ENCODE peak calls at places on chromosomes 3 and 15, in four cellular contexts. One of them, this sample, is unnamed.

GRCh38 chr3:98171066-98171465 is 4.6 kb downstream of the OR5H15 start:
- DNase-seq in CD4-positive, alpha-beta T cell: no peak
- DNase-seq in pancreas: no peak
- DNase-seq in PC-9: no peak
- DNase-seq in this sample: no peak

GRCh38 chr3:89025185-89025584 is 82.2 kb upstream of the EPHA3 start:
- DNase-seq in CD4-positive, alpha-beta T cell: no peak
- DNase-seq in pancreas: no peak
- DNase-seq in PC-9: no peak
- DNase-seq in this sample: no peak

GRCh38 chr3:124787490-124788195 is 57.4 kb downstream of the UMPS start:
- DNase-seq in CD4-positive, alpha-beta T cell: no peak
- DNase-seq in pancreas: no peak
- DNase-seq in PC-9: no peak
- DNase-seq in this sample: no peak

GRCh38 chr3:182886497-182886896 is 93.2 kb downstream of the ATP11B start:
- DNase-seq in CD4-positive, alpha-beta T cell: no peak
- DNase-seq in pancreas: no peak
- DNase-seq in PC-9: peak
- DNase-seq in this sample: no peak

GRCh38 chr3:172089250-172089649 is 49.9 kb downstream of the FNDC3B start:
- DNase-seq in CD4-positive, alpha-beta T cell: no peak
- DNase-seq in pancreas: no peak
- DNase-seq in PC-9: no peak
- DNase-seq in this sample: no peak

GRCh38 chr3:25831578-25831977 is 41.7 kb downstream of the OXSM start:
- DNase-seq in CD4-positive, alpha-beta T cell: no peak
- DNase-seq in pancreas: no peak
- DNase-seq in PC-9: no peak
- DNase-seq in this sample: no peak

GRCh38 chr3:65924762-65925161 is 114.0 kb downstream of the MAGI1 start:
- DNase-seq in CD4-positive, alpha-beta T cell: no peak
- DNase-seq in pancreas: no peak
- DNase-seq in PC-9: no peak
- DNase-seq in this sample: no peak

GRCh38 chr3:69865920-69866679 is 126.8 kb downstream of the MITF start:
- DNase-seq in CD4-positive, alpha-beta T cell: no peak
- DNase-seq in pancreas: peak
- DNase-seq in PC-9: no peak
- DNase-seq in this sample: no peak

GRCh38 chr3:185362850-185363661 is at the start of gene MAP3K13:
- DNase-seq in CD4-positive, alpha-beta T cell: no peak
- DNase-seq in pancreas: peak
- DNase-seq in PC-9: peak
- DNase-seq in this sample: peak

GRCh38 chr3:126156468-126156867 is 23.9 kb downstream of the ALDH1L1 start:
- DNase-seq in CD4-positive, alpha-beta T cell: no peak
- DNase-seq in pancreas: no peak
- DNase-seq in PC-9: no peak
- DNase-seq in this sample: no peak

GRCh38 chr3:132695422-132695821 is 26.8 kb downstream of the NPHP3 start:
- DNase-seq in CD4-positive, alpha-beta T cell: no peak
- DNase-seq in pancreas: no peak
- DNase-seq in PC-9: no peak
- DNase-seq in this sample: no peak

GRCh38 chr15:92037446-92037845 is 183.9 kb downstream of the SLCO3A1 start:
- DNase-seq in CD4-positive, alpha-beta T cell: no peak
- DNase-seq in pancreas: no peak
- DNase-seq in PC-9: no peak
- DNase-seq in this sample: no peak

GRCh38 chr15:64105113-64105704 is 9.4 kb downstream of the SNX1 start:
- DNase-seq in CD4-positive, alpha-beta T cell: no peak
- DNase-seq in pancreas: no peak
- DNase-seq in PC-9: no peak
- DNase-seq in this sample: no peak

GRCh38 chr3:194767430-194768207 is 81.9 kb downstream of the FAM43A start:
- DNase-seq in CD4-positive, alpha-beta T cell: no peak
- DNase-seq in pancreas: no peak
- DNase-seq in PC-9: no peak
- DNase-seq in this sample: no peak

GRCh38 chr3:73605388-73605787 is 19.4 kb downstream of the PDZRN3 start:
- DNase-seq in CD4-positive, alpha-beta T cell: no peak
- DNase-seq in pancreas: no peak
- DNase-seq in PC-9: no peak
- DNase-seq in this sample: no peak

GRCh38 chr3:155363690-155364070 is 70.2 kb upstream of the STRIT1 start:
- DNase-seq in CD4-positive, alpha-beta T cell: no peak
- DNase-seq in pancreas: no peak
- DNase-seq in PC-9: no peak
- DNase-seq in this sample: no peak

GRCh38 chr3:165192610-165193192 is 3.5 kb downstream of the SLITRK3 start:
- DNase-seq in CD4-positive, alpha-beta T cell: no peak
- DNase-seq in pancreas: no peak
- DNase-seq in PC-9: no peak
- DNase-seq in this sample: no peak

GRCh38 chr3:99319450-99319849 is 318.9 kb upstream of the COL8A1 start:
- DNase-seq in CD4-positive, alpha-beta T cell: no peak
- DNase-seq in pancreas: no peak
- DNase-seq in PC-9: no peak
- DNase-seq in this sample: no peak

DNA sequence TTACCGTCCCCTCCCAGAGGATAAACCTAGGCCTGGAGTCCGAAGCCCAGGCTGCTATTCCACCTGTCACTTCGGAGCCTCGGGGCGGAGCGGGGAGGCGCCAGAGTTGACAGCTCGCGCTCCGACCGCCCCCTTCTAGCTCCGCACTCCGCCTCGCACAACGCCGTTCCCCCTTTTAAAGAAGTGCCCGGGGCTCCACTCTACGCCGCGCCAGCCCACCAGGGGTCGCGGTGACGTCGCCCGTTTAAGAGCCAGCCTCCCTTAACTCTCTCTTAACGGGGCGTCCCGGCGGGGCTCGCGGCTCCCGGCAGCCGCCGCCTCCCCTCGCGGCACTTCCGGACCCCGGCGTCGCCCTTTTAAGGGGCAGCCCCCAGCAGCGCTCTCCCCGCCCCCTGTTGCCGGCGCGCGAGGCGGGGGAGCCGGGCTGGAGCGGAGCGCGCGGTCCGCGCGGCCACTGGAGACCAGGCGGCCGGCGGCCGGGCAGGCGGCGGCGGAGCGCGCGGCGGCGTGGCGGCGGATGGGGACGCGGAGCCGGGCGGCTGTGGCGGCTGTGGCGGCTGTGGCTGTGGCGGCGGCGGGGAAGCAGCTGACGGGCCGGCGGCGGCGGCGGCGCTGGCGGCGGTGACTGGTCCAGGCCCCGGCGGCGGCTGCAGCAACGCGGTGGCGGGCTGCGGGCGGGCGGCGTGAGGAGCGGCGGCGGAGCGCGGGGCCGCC is at the start of gene INAFM2:
- DNase-seq in CD4-positive, alpha-beta T cell: peak
- DNase-seq in pancreas: peak
- DNase-seq in PC-9: peak
- DNase-seq in this sample: peak
- TF ChIP-seq CTCF in CD4-positive, alpha-beta T cell: peak
- TF ChIP-seq CTCF in pancreas: peak
- TF ChIP-seq CTCF in PC-9: peak
- TF ChIP-seq CTCF in this sample: peak

DNA sequence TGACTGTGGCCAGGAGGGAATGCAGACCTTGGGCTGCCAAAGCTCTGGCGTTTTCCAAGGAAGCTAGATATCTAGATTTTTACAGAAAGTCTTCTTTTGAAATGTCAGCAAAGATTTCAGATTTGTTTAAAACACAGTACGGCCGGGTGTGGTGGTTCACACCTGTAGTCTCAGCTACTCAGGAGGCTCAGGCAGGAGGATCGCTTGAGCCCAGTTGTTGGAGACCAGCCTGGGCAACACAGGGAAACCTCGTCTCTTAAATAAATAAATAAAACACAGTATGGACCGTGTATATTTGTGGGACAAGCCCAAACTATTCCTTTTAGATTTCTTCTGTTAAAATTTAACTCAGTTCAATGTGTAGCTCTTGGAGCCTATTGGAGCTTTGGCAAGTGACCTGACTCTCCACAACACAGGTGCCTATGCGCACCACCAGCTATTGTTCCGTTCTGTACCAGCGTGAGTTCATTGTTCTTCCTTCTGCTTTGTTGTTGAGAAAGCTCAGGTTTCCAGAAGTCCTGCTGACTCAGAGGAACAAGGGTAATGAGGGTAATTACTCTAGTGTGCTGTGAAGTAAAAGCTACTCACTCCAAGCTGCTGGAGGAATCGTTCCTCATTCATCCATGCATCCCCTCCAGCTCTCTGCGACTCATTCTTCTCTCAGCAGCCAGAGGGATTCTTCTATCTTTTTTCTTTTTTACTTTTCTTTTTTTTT is 73.1 kb upstream of the SLC6A6 start:
- DNase-seq in CD4-positive, alpha-beta T cell: no peak
- DNase-seq in pancreas: no peak
- DNase-seq in PC-9: peak
- DNase-seq in this sample: no peak
- H3K27ac ChIP-seq in CD4-positive, alpha-beta T cell: no peak
- H3K27ac ChIP-seq in pancreas: no peak
- H3K27ac ChIP-seq in PC-9: no peak
- H3K27ac ChIP-seq in this sample: no peak

DNA sequence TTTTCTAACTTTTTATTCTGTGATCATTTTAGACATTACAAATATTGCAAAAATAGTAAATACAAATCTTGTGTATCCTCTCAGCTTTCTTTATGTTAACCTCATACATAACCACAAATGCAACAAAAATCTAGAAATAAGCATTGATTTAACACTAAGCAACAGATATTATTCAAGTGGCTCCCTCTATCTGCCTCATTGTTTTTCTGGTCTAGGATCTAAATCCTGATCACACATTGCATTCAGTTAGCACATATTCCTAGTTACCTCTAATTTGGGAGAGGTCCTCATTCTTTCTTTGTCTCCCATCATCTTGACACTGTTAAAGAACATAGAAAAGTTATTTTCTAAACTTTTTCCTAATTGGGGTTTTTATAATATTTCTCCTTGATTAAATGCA is 1126.0 kb downstream of the ROBO2 start:
- DNase-seq in CD4-positive, alpha-beta T cell: no peak
- DNase-seq in pancreas: no peak
- DNase-seq in PC-9: no peak
- DNase-seq in this sample: no peak
- TF ChIP-seq CTCF in CD4-positive, alpha-beta T cell: no peak
- TF ChIP-seq CTCF in pancreas: no peak
- TF ChIP-seq CTCF in PC-9: no peak
- TF ChIP-seq CTCF in this sample: no peak

DNA sequence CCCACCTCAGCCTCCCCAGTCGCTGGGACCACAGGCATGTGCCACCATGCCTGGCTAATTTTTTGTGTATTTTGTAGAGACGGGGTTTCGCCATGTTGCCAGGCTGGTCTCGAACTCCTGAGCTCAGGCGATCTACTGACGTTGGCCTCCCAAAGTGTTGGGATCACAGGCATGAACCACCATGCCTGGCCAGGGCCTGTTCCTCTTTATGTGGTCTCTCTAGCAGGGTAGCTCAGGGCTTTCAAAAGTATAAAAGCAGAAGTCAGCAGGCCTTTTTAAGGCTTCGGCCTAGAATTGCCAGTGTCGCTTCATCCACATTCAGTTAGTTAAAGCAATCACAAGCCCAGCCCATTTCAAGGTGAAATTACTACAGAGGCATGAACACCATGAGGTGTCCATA is 7.6 kb downstream of the VHL start:
- DNase-seq in CD4-positive, alpha-beta T cell: no peak
- DNase-seq in pancreas: no peak
- DNase-seq in PC-9: no peak
- DNase-seq in this sample: no peak
- H3K27ac ChIP-seq in CD4-positive, alpha-beta T cell: no peak
- H3K27ac ChIP-seq in pancreas: no peak
- H3K27ac ChIP-seq in PC-9: no peak
- H3K27ac ChIP-seq in this sample: no peak

GRCh38 chr3:158532099-158532734 is 38.8 kb upstream of the MLF1 start:
- DNase-seq in CD4-positive, alpha-beta T cell: no peak
- DNase-seq in pancreas: no peak
- DNase-seq in PC-9: peak
- DNase-seq in this sample: no peak
- TF ChIP-seq CTCF in CD4-positive, alpha-beta T cell: no peak
- TF ChIP-seq CTCF in pancreas: no peak
- TF ChIP-seq CTCF in PC-9: peak
- TF ChIP-seq CTCF in this sample: peak

GRCh38 chr3:114848643-114849350 is 298.3 kb downstream of the ZBTB20 start:
- DNase-seq in CD4-positive, alpha-beta T cell: no peak
- DNase-seq in pancreas: peak
- DNase-seq in PC-9: no peak
- DNase-seq in this sample: no peak
- H3K27ac ChIP-seq in CD4-positive, alpha-beta T cell: no peak
- H3K27ac ChIP-seq in pancreas: peak
- H3K27ac ChIP-seq in PC-9: no peak
- H3K27ac ChIP-seq in this sample: peak

DNA sequence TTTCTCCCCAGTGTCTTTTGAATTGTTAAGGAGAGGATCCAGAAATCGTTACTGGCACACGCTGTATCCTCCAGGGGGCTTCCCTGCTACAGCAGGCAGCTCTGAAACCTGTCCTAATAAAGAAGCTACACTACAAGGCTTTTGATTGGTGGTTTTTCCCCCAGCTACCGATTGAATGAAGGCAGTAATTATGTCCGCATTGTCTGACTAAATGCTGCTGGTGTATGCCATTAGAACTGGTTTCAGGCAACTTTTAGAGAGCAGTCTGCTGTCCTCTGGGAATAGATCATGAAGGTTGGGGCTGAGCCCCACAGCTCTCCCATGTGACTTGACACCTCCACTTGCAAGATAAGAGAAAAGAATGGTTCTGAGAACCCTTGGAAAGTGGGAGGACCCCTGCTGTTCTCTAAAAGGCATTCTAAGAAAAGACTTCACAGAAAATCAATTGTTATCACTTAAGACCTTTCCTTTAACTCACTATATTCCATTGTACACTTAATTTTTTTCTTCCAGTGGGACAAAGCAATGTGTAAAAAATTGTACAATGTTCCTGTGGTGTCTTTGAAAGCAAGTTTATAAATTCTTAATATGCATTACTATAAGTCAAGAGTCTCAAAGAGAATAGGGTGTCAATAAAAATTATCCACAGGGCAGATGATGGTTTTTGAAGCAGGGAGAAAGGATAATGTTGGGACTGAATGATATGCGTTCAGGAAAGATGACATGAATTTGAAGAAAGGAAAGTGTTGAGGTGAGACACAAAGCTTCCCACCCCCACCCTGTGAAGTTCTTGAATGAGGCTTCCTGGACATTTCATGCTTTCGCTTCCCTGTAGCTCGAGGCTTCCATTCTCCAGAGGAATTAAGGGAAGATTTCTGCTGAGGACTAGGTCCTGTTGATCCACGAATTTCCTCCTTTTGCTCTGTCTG is 53.0 kb upstream of the DAZL start:
- DNase-seq in CD4-positive, alpha-beta T cell: no peak
- DNase-seq in pancreas: no peak
- DNase-seq in PC-9: no peak
- DNase-seq in this sample: no peak
- TF ChIP-seq CTCF in CD4-positive, alpha-beta T cell: no peak
- TF ChIP-seq CTCF in pancreas: no peak
- TF ChIP-seq CTCF in PC-9: no peak
- TF ChIP-seq CTCF in this sample: no peak

This sample was measured in dorsolateral prefrontal cortex.